ENCODE peak calls at places on chromosome 12, in eight cellular contexts. One of them, this sample, is unnamed. For H3K27me3, the result is how much of the 10 kb centered on the place peaks cover.

GRCh38 chr12:4421590-4422031 is 24.0 kb downstream of the FGF6 start:
- DNase-seq in stomach: no peak
- DNase-seq in HepG2: peak
- DNase-seq in transverse colon: no peak
- DNase-seq in GM12878: no peak
- DNase-seq in tibial nerve: no peak
- DNase-seq in ovary: no peak
- DNase-seq in SK-N-SH: peak
- DNase-seq in this sample: no peak

GRCh38 chr12:109450980-109451379 is 26.1 kb downstream of the KCTD10 start:
- DNase-seq in stomach: no peak
- DNase-seq in HepG2: no peak
- DNase-seq in transverse colon: no peak
- DNase-seq in GM12878: no peak
- DNase-seq in tibial nerve: no peak
- DNase-seq in ovary: no peak
- DNase-seq in SK-N-SH: no peak
- DNase-seq in this sample: no peak

GRCh38 chr12:113422929-113423669 is 919 bp downstream of the SDSL start:
- DNase-seq in stomach: no peak
- DNase-seq in HepG2: no peak
- DNase-seq in transverse colon: no peak
- DNase-seq in GM12878: no peak
- DNase-seq in tibial nerve: no peak
- DNase-seq in ovary: no peak
- DNase-seq in SK-N-SH: no peak
- DNase-seq in this sample: no peak

GRCh38 chr12:85575115-85576096 is 260.8 kb downstream of the RASSF9 start:
- DNase-seq in stomach: peak
- DNase-seq in HepG2: peak
- DNase-seq in transverse colon: peak
- DNase-seq in GM12878: peak
- DNase-seq in tibial nerve: peak
- DNase-seq in ovary: no peak
- DNase-seq in SK-N-SH: peak
- DNase-seq in this sample: no peak

GRCh38 chr12:62248873-62249272 is 11.3 kb upstream of the USP15 start:
- DNase-seq in stomach: no peak
- DNase-seq in HepG2: no peak
- DNase-seq in transverse colon: no peak
- DNase-seq in GM12878: no peak
- DNase-seq in tibial nerve: no peak
- DNase-seq in ovary: no peak
- DNase-seq in SK-N-SH: no peak
- DNase-seq in this sample: no peak

GRCh38 chr12:15966426-15966825 is 55.3 kb downstream of the DERA start:
- DNase-seq in stomach: no peak
- DNase-seq in HepG2: no peak
- DNase-seq in transverse colon: no peak
- DNase-seq in GM12878: no peak
- DNase-seq in tibial nerve: no peak
- DNase-seq in ovary: no peak
- DNase-seq in SK-N-SH: no peak
- DNase-seq in this sample: no peak

GRCh38 chr12:53659011-53659551 is 16.8 kb downstream of the ATP5MC2 start:
- DNase-seq in stomach: peak
- DNase-seq in HepG2: peak
- DNase-seq in transverse colon: peak
- DNase-seq in GM12878: no peak
- DNase-seq in tibial nerve: peak
- DNase-seq in ovary: no peak
- DNase-seq in SK-N-SH: no peak
- DNase-seq in this sample: no peak

GRCh38 chr12:50186667-50187066 is 19.5 kb upstream of the CERS5 start:
- DNase-seq in stomach: no peak
- DNase-seq in HepG2: no peak
- DNase-seq in transverse colon: no peak
- DNase-seq in GM12878: no peak
- DNase-seq in tibial nerve: no peak
- DNase-seq in ovary: no peak
- DNase-seq in SK-N-SH: no peak
- DNase-seq in this sample: no peak

GRCh38 chr12:124564232-124564958 is 3.0 kb downstream of the NCOR2 start:
- DNase-seq in stomach: no peak
- DNase-seq in HepG2: no peak
- DNase-seq in transverse colon: no peak
- DNase-seq in GM12878: no peak
- DNase-seq in tibial nerve: no peak
- DNase-seq in ovary: peak
- DNase-seq in SK-N-SH: no peak
- DNase-seq in this sample: no peak

GRCh38 chr12:124687695-124688301 is 120.4 kb upstream of the NCOR2 start:
- DNase-seq in stomach: no peak
- DNase-seq in HepG2: no peak
- DNase-seq in transverse colon: no peak
- DNase-seq in GM12878: no peak
- DNase-seq in tibial nerve: no peak
- DNase-seq in ovary: no peak
- DNase-seq in SK-N-SH: no peak
- DNase-seq in this sample: no peak

DNA sequence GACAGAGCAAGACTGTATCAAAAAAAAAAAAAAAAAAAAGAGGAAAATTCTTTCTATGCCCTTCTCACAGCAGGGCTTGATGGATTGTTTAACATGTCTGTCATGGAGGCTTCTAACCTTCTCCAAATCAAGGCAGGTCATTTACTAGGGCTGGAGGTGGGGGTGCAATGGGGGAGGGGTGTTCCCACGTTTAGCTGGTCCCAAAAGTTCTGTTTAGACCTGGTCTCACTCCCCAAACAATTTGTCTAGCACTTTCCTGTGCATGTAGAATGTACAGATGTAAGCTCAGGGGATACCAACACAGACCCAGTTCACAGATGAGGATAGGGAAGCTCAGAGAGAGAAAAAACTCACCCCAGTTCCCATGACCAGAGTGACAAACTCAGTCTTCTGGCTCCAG is 12.2 kb upstream of the IQSEC3 start:
- DNase-seq in stomach: no peak
- DNase-seq in HepG2: no peak
- DNase-seq in transverse colon: no peak
- DNase-seq in GM12878: no peak
- DNase-seq in tibial nerve: no peak
- DNase-seq in ovary: no peak
- DNase-seq in SK-N-SH: no peak
- DNase-seq in this sample: no peak
- H3K27me3 ChIP-seq in stomach: half or more
- H3K27me3 ChIP-seq in HepG2: half or more
- H3K27me3 ChIP-seq in transverse colon: half or more
- H3K27me3 ChIP-seq in GM12878: under half
- H3K27me3 ChIP-seq in tibial nerve: under half
- H3K27me3 ChIP-seq in ovary: under half
- H3K27me3 ChIP-seq in SK-N-SH: under half
- H3K27me3 ChIP-seq in this sample: half or more

DNA sequence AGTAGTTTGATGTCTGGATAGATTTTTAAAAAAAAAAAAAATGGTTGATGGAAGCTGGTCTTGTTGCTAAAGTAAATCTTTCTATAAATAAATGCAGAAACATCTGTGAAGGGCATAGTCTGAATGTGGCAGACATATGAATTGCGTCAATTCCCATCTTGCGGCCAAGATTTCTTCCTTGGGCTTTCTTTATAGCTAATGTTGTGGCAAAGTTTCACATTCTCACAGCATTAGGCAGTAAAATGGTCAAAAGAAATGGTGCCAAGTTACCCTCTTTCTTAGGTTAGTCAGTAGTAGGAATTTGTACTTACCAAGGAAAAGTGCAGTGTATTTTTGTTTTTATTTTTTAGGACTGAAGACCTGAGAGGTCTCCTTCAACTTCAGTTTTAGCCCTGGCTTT is 35.8 kb downstream of the RASSF8 start:
- DNase-seq in stomach: no peak
- DNase-seq in HepG2: no peak
- DNase-seq in transverse colon: no peak
- DNase-seq in GM12878: no peak
- DNase-seq in tibial nerve: no peak
- DNase-seq in ovary: no peak
- DNase-seq in SK-N-SH: no peak
- DNase-seq in this sample: no peak
- TF ChIP-seq EP300 in stomach: no peak
- TF ChIP-seq EP300 in HepG2: no peak
- TF ChIP-seq EP300 in transverse colon: no peak
- TF ChIP-seq EP300 in GM12878: no peak
- TF ChIP-seq EP300 in tibial nerve: no peak
- TF ChIP-seq EP300 in ovary: no peak
- TF ChIP-seq EP300 in SK-N-SH: no peak
- TF ChIP-seq EP300 in this sample: no peak

GRCh38 chr12:65602191-65602578 is 222.1 kb upstream of the HMGA2 start:
- DNase-seq in stomach: no peak
- DNase-seq in HepG2: no peak
- DNase-seq in transverse colon: no peak
- DNase-seq in GM12878: no peak
- DNase-seq in tibial nerve: no peak
- DNase-seq in ovary: no peak
- DNase-seq in SK-N-SH: no peak
- DNase-seq in this sample: no peak

GRCh38 chr12:65595016-65595560 is 229.2 kb upstream of the HMGA2 start:
- DNase-seq in stomach: no peak
- DNase-seq in HepG2: no peak
- DNase-seq in transverse colon: no peak
- DNase-seq in GM12878: no peak
- DNase-seq in tibial nerve: no peak
- DNase-seq in ovary: no peak
- DNase-seq in SK-N-SH: no peak
- DNase-seq in this sample: no peak

GRCh38 chr12:65597527-65597926 is 226.8 kb upstream of the HMGA2 start:
- DNase-seq in stomach: no peak
- DNase-seq in HepG2: no peak
- DNase-seq in transverse colon: no peak
- DNase-seq in GM12878: no peak
- DNase-seq in tibial nerve: no peak
- DNase-seq in ovary: no peak
- DNase-seq in SK-N-SH: no peak
- DNase-seq in this sample: no peak

GRCh38 chr12:65596514-65597010 is 227.7 kb upstream of the HMGA2 start:
- DNase-seq in stomach: no peak
- DNase-seq in HepG2: no peak
- DNase-seq in transverse colon: no peak
- DNase-seq in GM12878: no peak
- DNase-seq in tibial nerve: no peak
- DNase-seq in ovary: no peak
- DNase-seq in SK-N-SH: no peak
- DNase-seq in this sample: no peak

GRCh38 chr12:65598688-65599087 is 225.6 kb upstream of the HMGA2 start:
- DNase-seq in stomach: no peak
- DNase-seq in HepG2: no peak
- DNase-seq in transverse colon: no peak
- DNase-seq in GM12878: no peak
- DNase-seq in tibial nerve: no peak
- DNase-seq in ovary: no peak
- DNase-seq in SK-N-SH: no peak
- DNase-seq in this sample: no peak
- H3K27me3 ChIP-seq in stomach: under half
- H3K27me3 ChIP-seq in HepG2: under half
- H3K27me3 ChIP-seq in transverse colon: half or more
- H3K27me3 ChIP-seq in GM12878: under half
- H3K27me3 ChIP-seq in tibial nerve: under half
- H3K27me3 ChIP-seq in ovary: under half
- H3K27me3 ChIP-seq in SK-N-SH: under half
- H3K27me3 ChIP-seq in this sample: under half

DNA sequence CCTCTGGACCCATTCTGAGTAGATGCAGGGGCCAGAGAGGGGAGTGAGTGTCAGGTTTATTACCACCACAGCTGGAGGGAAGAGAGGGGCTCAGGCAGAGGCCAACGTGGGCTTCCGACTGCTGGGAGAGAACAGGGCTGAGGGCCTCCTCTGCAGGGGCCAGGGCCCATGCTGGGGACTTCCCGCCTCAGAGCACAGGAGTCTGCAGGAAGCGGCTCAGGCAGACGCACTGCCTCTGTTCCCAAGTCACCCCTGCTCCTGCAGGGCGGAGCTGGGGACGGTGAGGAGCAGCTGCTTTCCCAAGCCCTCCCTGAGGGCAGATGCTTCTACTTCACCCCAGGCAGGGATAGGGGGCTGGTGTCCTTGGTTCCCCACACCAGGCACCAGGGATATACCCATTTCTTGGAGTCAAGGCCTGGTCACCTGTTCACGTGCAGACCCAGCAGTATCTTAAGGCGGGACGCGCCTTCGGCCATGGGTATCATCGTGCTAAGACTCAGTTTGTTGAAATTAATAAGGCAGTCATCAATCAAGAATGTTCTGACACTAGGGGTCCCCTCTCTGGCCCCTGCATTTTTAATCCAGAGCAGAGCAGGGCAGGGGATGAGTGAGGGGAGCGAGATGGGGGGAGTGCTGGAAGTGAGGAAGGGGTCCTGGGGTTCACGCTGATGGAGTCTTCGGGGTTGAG is 100.0 kb downstream of the PIWIL1 start:
- DNase-seq in stomach: no peak
- DNase-seq in HepG2: no peak
- DNase-seq in transverse colon: no peak
- DNase-seq in GM12878: no peak
- DNase-seq in tibial nerve: no peak
- DNase-seq in ovary: no peak
- DNase-seq in SK-N-SH: no peak
- DNase-seq in this sample: peak
- TF ChIP-seq EP300 in stomach: no peak
- TF ChIP-seq EP300 in HepG2: no peak
- TF ChIP-seq EP300 in transverse colon: no peak
- TF ChIP-seq EP300 in GM12878: no peak
- TF ChIP-seq EP300 in tibial nerve: no peak
- TF ChIP-seq EP300 in ovary: no peak
- TF ChIP-seq EP300 in SK-N-SH: no peak
- TF ChIP-seq EP300 in this sample: no peak

GRCh38 chr12:93519859-93520258 is 52.5 kb downstream of the MRPL42 start:
- DNase-seq in stomach: no peak
- DNase-seq in HepG2: no peak
- DNase-seq in transverse colon: no peak
- DNase-seq in GM12878: no peak
- DNase-seq in tibial nerve: no peak
- DNase-seq in ovary: no peak
- DNase-seq in SK-N-SH: peak
- DNase-seq in this sample: no peak
- H3K27me3 ChIP-seq in stomach: under half
- H3K27me3 ChIP-seq in HepG2: under half
- H3K27me3 ChIP-seq in transverse colon: under half
- H3K27me3 ChIP-seq in GM12878: under half
- H3K27me3 ChIP-seq in tibial nerve: under half
- H3K27me3 ChIP-seq in ovary: under half
- H3K27me3 ChIP-seq in SK-N-SH: under half
- H3K27me3 ChIP-seq in this sample: under half

GRCh38 chr12:72282721-72283120 is 10.6 kb downstream of the TRHDE start:
- DNase-seq in stomach: no peak
- DNase-seq in HepG2: no peak
- DNase-seq in transverse colon: no peak
- DNase-seq in GM12878: no peak
- DNase-seq in tibial nerve: no peak
- DNase-seq in ovary: no peak
- DNase-seq in SK-N-SH: no peak
- DNase-seq in this sample: no peak
- TF ChIP-seq EP300 in stomach: no peak
- TF ChIP-seq EP300 in HepG2: no peak
- TF ChIP-seq EP300 in transverse colon: no peak
- TF ChIP-seq EP300 in GM12878: no peak
- TF ChIP-seq EP300 in tibial nerve: no peak
- TF ChIP-seq EP300 in ovary: no peak
- TF ChIP-seq EP300 in SK-N-SH: no peak
- TF ChIP-seq EP300 in this sample: no peak

This sample was measured in suprapubic skin.